ENCODE peak calls at places on chromosomes 5 and 9, in seven cellular contexts. T, V, P, C, F, B and S are unnamed samples.

GRCh38 chr9:72680593-72681317 is 159.3 kb downstream of the TMC1 start:
- DNase-seq in P (no peak), B (no peak), T (peak; percentile 77), C (no peak), V (no peak), F (no peak), S (no peak)

GRCh38 chr5:141521244-141521781 is 32.4 kb downstream of the PCDHGC5 start:
- DNase-seq in T (no peak), C (no peak), F (no peak), B (peak; percentile 100), P (no peak), V (peak; percentile 97), S (peak; percentile 100)

GRCh38 chr9:34190996-34191892 is 12.4 kb downstream of the UBAP1 start:
- DNase-seq in V (peak; percentile 45), B (peak; percentile 47), T (no peak), F (no peak), C (no peak), P (no peak), S (peak; percentile 39)

GRCh38 chr5:670396-671270 is 22.5 kb downstream of the TPPP start:
- DNase-seq in T (peak; percentile 25), P (no peak), V (no peak), B (no peak), F (no peak), C (peak; percentile 58), S (no peak)

GRCh38 chr5:103178167-103178566 is 58.1 kb downstream of the PPIP5K2 start:
- DNase-seq in F (no peak), V (no peak), B (peak; percentile 4), C (no peak), T (no peak), P (no peak), S (no peak)

GRCh38 chr9:128882677-128883590 is 1.0 kb downstream of the LRRC8A start:
- DNase-seq in V (peak; percentile 56), B (peak; percentile 55), T (no peak), P (no peak), F (no peak), C (no peak), S (peak; percentile 46)

GRCh38 chr9:135796784-135797462 is 94.9 kb downstream of the KCNT1 start:
- DNase-seq in B (no peak), T (no peak), C (no peak), P (no peak), F (no peak), V (no peak), S (no peak)

GRCh38 chr9:69028754-69029153 is 6.8 kb upstream of the FXN start:
- DNase-seq in C (no peak), P (no peak), V (no peak), T (no peak), B (no peak), F (no peak), S (no peak)

GRCh38 chr5:40406426-40407211 is 273.1 kb upstream of the PTGER4 start:
- DNase-seq in T (no peak), C (no peak), F (no peak), V (peak; percentile 34), P (no peak), B (no peak), S (no peak)

GRCh38 chr5:87099967-87100366 is 167.7 kb upstream of the RASA1 start:
- DNase-seq in V (no peak), F (no peak), B (no peak), C (no peak), P (no peak), T (no peak), S (no peak)

GRCh38 chr9:112507281-112507680 is 20.7 kb downstream of the KIAA1958 start:
- DNase-seq in B (no peak), V (no peak), F (no peak), C (no peak), T (no peak), P (no peak), S (no peak)